ENCODE peak calls at places on chromosomes 13 and 19, in five cellular contexts. One of them, this sample, is unnamed.
A peak's percentile ranks its signal among the peaks of the same experiment; 100 is the strongest.

GRCh38 chr19:45340899-45341453 is 426 bp downstream of the KLC3 start:
- DNase-seq in HepG2: no peak
- DNase-seq in PC-3: no peak
- DNase-seq in spleen: no peak
- DNase-seq in tibial nerve: no peak
- DNase-seq in this sample: peak; percentile 46

GRCh38 chr13:78241278-78241919 is 322.8 kb upstream of the EDNRB start:
- DNase-seq in HepG2: peak; percentile 27
- DNase-seq in PC-3: peak; percentile 51
- DNase-seq in tibial nerve: no peak
- DNase-seq in spleen: no peak
- DNase-seq in this sample: no peak

GRCh38 chr19:33310606-33311325 is 8.4 kb upstream of the CEBPA start:
- DNase-seq in PC-3: peak; percentile 66
- DNase-seq in HepG2: no peak
- DNase-seq in tibial nerve: no peak
- DNase-seq in spleen: no peak
- DNase-seq in this sample: no peak

GRCh38 chr13:94309997-94310842 is 169.3 kb downstream of the DCT start:
- DNase-seq in PC-3: peak; percentile 79
- DNase-seq in tibial nerve: no peak
- DNase-seq in HepG2: no peak
- DNase-seq in spleen: no peak
- DNase-seq in this sample: peak; percentile 85

GRCh38 chr19:45798995-45799517 is 6.4 kb upstream of the DMWD start:
- DNase-seq in spleen: peak; percentile 82
- DNase-seq in tibial nerve: no peak
- DNase-seq in PC-3: peak; percentile 65
- DNase-seq in HepG2: peak; percentile 31
- DNase-seq in this sample: no peak

GRCh38 chr13:67118277-67118676 is 111.9 kb downstream of the PCDH9 start:
- DNase-seq in spleen: no peak
- DNase-seq in tibial nerve: no peak
- DNase-seq in PC-3: no peak
- DNase-seq in HepG2: no peak
- DNase-seq in this sample: no peak

GRCh38 chr19:58150328-58150921 is at the start of gene ZNF329:
- DNase-seq in PC-3: peak; percentile 93
- DNase-seq in tibial nerve: peak; percentile 33
- DNase-seq in spleen: peak; percentile 96
- DNase-seq in HepG2: peak; percentile 66
- DNase-seq in this sample: peak; percentile 57

GRCh38 chr13:30692108-30692507 is 43.2 kb upstream of the ALOX5AP start:
- DNase-seq in tibial nerve: no peak
- DNase-seq in HepG2: no peak
- DNase-seq in PC-3: no peak
- DNase-seq in spleen: no peak
- DNase-seq in this sample: no peak

GRCh38 chr13:74444877-74445479 is 310.8 kb upstream of the KLF12 start:
- DNase-seq in spleen: no peak
- DNase-seq in HepG2: no peak
- DNase-seq in tibial nerve: no peak
- DNase-seq in PC-3: peak; percentile 86
- DNase-seq in this sample: no peak

GRCh38 chr19:33302175-33302973 is at the start of gene CEBPA:
- DNase-seq in tibial nerve: peak; percentile 53
- DNase-seq in PC-3: peak; percentile 74
- DNase-seq in HepG2: peak; percentile 78
- DNase-seq in spleen: peak; percentile 95
- DNase-seq in this sample: peak; percentile 42

DNA sequence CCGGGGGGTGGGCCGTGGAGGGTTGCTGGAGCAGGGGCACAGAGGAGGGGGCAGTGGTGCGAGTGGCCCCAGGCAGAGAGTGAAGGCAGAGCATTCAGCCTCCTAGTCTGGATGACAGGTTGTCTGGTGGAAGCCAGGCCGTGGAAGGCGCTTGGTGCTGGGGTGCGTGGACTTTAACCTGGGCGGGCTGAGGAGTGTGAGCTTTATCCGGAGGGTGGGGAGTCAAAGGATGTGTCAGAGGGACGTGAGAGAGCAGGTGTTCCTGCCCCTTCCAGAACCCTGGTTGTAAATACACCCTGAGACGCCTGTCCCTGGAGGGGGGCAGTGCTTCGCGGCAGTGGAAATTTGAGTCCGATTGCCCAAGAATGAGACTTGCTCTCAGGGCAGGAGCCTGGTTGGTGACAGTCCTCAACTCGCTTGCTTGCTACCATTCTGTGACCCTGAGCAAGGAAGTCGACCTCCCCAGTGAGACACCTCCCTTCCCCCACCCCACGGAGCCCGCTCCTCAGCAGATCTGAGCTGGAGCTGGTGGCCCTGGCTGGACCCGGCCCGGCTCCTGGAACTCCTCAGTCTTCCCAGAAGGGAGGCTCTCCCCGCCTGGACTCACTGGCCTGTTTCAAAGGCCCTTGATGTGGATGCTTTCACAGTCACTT is 2.3 kb downstream of the SPPL2B start:
- DNase-seq in tibial nerve: no peak
- DNase-seq in PC-3: no peak
- DNase-seq in spleen: no peak
- DNase-seq in HepG2: peak; percentile 68
- DNase-seq in this sample: no peak
- H3K27ac ChIP-seq in tibial nerve: peak overlapping the region; percentile 76
- H3K27ac ChIP-seq in PC-3: no peak overlapping the region
- H3K27ac ChIP-seq in spleen: no peak overlapping the region
- H3K27ac ChIP-seq in HepG2: peak overlapping the region; percentile 53
- H3K27ac ChIP-seq in this sample: no peak overlapping the region

DNA sequence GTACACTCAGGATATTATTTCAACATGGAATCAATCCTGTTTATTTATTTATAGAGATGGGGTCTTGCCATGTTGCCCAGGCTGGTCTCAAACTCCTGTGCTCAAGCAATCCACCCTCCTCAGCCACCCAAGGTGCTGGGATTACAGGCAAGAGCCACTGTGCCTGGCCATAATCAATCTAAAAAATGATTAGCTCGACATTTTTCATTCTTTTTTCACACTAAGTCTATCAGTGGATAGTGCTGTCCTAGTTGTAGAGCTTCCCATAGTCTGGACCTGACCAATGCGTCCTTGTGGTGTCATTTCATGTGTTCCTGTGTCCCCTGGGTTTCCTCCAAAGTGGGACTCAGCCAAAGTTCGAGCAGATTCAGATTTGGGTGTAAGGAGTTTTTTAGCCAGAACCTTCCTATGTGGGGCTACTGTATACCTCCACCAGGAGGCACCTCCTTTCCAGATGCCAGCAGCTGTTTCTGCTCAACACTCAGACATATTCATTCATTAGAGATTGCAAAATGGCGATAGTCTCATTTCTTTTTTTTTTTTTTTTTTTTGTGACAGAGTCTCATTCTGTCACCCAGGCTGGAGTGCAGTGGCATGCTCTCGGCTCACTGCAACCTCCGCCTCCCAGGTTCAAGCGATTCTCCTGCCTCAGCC is 61.1 kb downstream of the MAP4K1 start:
- DNase-seq in spleen: no peak
- DNase-seq in PC-3: no peak
- DNase-seq in tibial nerve: no peak
- DNase-seq in HepG2: no peak
- DNase-seq in this sample: no peak
- TF ChIP-seq CTCF in spleen: no peak
- TF ChIP-seq CTCF in PC-3: no peak
- TF ChIP-seq CTCF in tibial nerve: no peak
- TF ChIP-seq CTCF in HepG2: no peak
- TF ChIP-seq CTCF in this sample: peak; percentile 72

GRCh38 chr13:97264663-97265062 is 42.5 kb downstream of the MBNL2 start:
- DNase-seq in spleen: no peak
- DNase-seq in HepG2: no peak
- DNase-seq in PC-3: no peak
- DNase-seq in tibial nerve: no peak
- DNase-seq in this sample: no peak

GRCh38 chr13:97259787-97260641 is 37.9 kb downstream of the MBNL2 start:
- DNase-seq in tibial nerve: no peak
- DNase-seq in HepG2: peak; percentile 77
- DNase-seq in PC-3: peak; percentile 49
- DNase-seq in spleen: no peak
- DNase-seq in this sample: no peak

GRCh38 chr13:97261254-97262015 is 39.3 kb downstream of the MBNL2 start:
- DNase-seq in PC-3: no peak
- DNase-seq in tibial nerve: no peak
- DNase-seq in HepG2: no peak
- DNase-seq in spleen: no peak
- DNase-seq in this sample: no peak

GRCh38 chr13:97263160-97263559 is 41.0 kb downstream of the MBNL2 start:
- DNase-seq in HepG2: no peak
- DNase-seq in tibial nerve: no peak
- DNase-seq in PC-3: no peak
- DNase-seq in spleen: no peak
- DNase-seq in this sample: no peak

DNA sequence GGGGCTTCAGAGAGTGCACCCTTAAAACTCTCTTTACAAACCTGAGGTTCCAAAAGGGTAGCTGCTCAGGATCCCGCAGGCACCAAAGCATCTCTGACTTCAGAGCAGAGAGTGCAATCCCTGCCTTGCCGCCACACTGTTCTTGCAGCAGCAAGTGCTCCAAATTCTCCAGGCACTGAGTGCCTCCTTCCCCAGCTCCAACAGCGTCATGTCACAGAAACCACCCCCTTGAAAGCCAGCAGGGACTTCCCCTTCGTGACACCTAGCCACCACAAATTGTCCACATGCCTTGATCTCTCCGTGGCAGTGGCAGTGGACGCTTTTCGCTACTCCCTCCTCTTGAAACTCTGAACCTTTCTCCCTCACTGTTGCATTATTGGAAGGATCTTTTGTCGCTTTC is 39.9 kb downstream of the MBNL2 start:
- DNase-seq in spleen: no peak
- DNase-seq in HepG2: no peak
- DNase-seq in PC-3: no peak
- DNase-seq in tibial nerve: no peak
- DNase-seq in this sample: no peak
- H3K4me1 ChIP-seq in spleen: peaks cover 68% of the 10 kb centered on the region
- H3K4me1 ChIP-seq in HepG2: peaks cover 79% of the 10 kb centered on the region
- H3K4me1 ChIP-seq in PC-3: peaks cover 37% of the 10 kb centered on the region
- H3K4me1 ChIP-seq in tibial nerve: peaks cover 75% of the 10 kb centered on the region
- H3K4me1 ChIP-seq in this sample: peaks cover 26% of the 10 kb centered on the region

GRCh38 chr19:2922987-2923386 is 21.8 kb downstream of the ZNF77 start:
- DNase-seq in tibial nerve: no peak
- DNase-seq in spleen: no peak
- DNase-seq in PC-3: peak; percentile 77
- DNase-seq in HepG2: peak; percentile 52
- DNase-seq in this sample: peak; percentile 78

GRCh38 chr19:2927032-2927430 is 17.7 kb downstream of the ZNF77 start:
- DNase-seq in tibial nerve: no peak
- DNase-seq in PC-3: no peak
- DNase-seq in spleen: no peak
- DNase-seq in HepG2: no peak
- DNase-seq in this sample: no peak

GRCh38 chr19:2923510-2923909 is 21.3 kb downstream of the ZNF77 start:
- DNase-seq in tibial nerve: no peak
- DNase-seq in PC-3: peak; percentile 73
- DNase-seq in spleen: no peak
- DNase-seq in HepG2: peak; percentile 21
- DNase-seq in this sample: peak; percentile 67

GRCh38 chr19:2926341-2927031 is 18.3 kb downstream of the ZNF77 start:
- DNase-seq in PC-3: no peak
- DNase-seq in HepG2: no peak
- DNase-seq in spleen: no peak
- DNase-seq in tibial nerve: no peak
- DNase-seq in this sample: no peak
- H3K27ac ChIP-seq in PC-3: no peak overlapping the region
- H3K27ac ChIP-seq in HepG2: no peak overlapping the region
- H3K27ac ChIP-seq in spleen: no peak overlapping the region
- H3K27ac ChIP-seq in tibial nerve: no peak overlapping the region
- H3K27ac ChIP-seq in this sample: no peak overlapping the region

GRCh38 chr13:49240017-49240416 is 7.7 kb upstream of the CDADC1 start:
- DNase-seq in HepG2: peak; percentile 22
- DNase-seq in spleen: no peak
- DNase-seq in tibial nerve: no peak
- DNase-seq in PC-3: peak; percentile 52
- DNase-seq in this sample: no peak
- TF ChIP-seq CTCF in HepG2: peak; percentile 67
- TF ChIP-seq CTCF in spleen: no peak
- TF ChIP-seq CTCF in tibial nerve: peak; percentile 50
- TF ChIP-seq CTCF in PC-3: peak; percentile 59
- TF ChIP-seq CTCF in this sample: peak; percentile 65

GRCh38 chr19:50821622-50822021 is 2.0 kb downstream of the KLK1 start:
- DNase-seq in spleen: no peak
- DNase-seq in PC-3: no peak
- DNase-seq in HepG2: no peak
- DNase-seq in tibial nerve: no peak
- DNase-seq in this sample: no peak
- H3K4me1 ChIP-seq in spleen: peaks cover 39% of the 10 kb centered on the region
- H3K4me1 ChIP-seq in PC-3: no peaks in the 10 kb centered on the region
- H3K4me1 ChIP-seq in HepG2: no peaks in the 10 kb centered on the region
- H3K4me1 ChIP-seq in tibial nerve: no peaks in the 10 kb centered on the region
- H3K4me1 ChIP-seq in this sample: no peaks in the 10 kb centered on the region